ENCODE peak calls at places on chromosomes 2 and 18, in seven cellular contexts. O, T, H, S, N, B and L are unnamed samples.

GRCh38 chr2:214856116-214856515 is 46.6 kb upstream of the BARD1 start:
- DNase-seq in T (no peak), S (no peak), H (peak), B (peak), O (no peak), N (no peak), L (peak)

GRCh38 chr2:153476491-153477095 is 2.0 kb downstream of the RPRM start:
- DNase-seq in O (peak), N (no peak), B (no peak), S (no peak), H (no peak), T (no peak), L (no peak)

GRCh38 chr2:157463002-157463401 is 19.1 kb upstream of the CYTIP start:
- DNase-seq in N (no peak), O (no peak), S (no peak), H (no peak), B (no peak), T (no peak), L (no peak)

GRCh38 chr2:215002500-215002899 is 135.9 kb downstream of the ABCA12 start:
- DNase-seq in N (peak), H (peak), S (no peak), T (no peak), B (peak), O (no peak), L (no peak)

GRCh38 chr18:3704556-3705162 is 254.7 kb downstream of the TGIF1 start:
- DNase-seq in O (no peak), N (no peak), B (no peak), T (no peak), S (no peak), H (no peak), L (no peak)

GRCh38 chr2:128559533-128560515 is 241.2 kb upstream of the HS6ST1 start:
- DNase-seq in B (no peak), T (no peak), O (no peak), H (no peak), S (no peak), N (no peak), L (no peak)

GRCh38 chr2:161982548-161982947 is 91.5 kb downstream of the DPP4 start:
- DNase-seq in S (peak), N (no peak), H (no peak), B (no peak), O (no peak), T (no peak), L (no peak)

GRCh38 chr18:63708650-63709049 is 5.9 kb downstream of the SERPINB11 start:
- DNase-seq in H (peak), T (no peak), B (no peak), N (no peak), O (no peak), S (no peak), L (peak)

GRCh38 chr2:233384811-233385488 is 30.7 kb downstream of the DGKD start:
- DNase-seq in H (no peak), O (no peak), S (no peak), N (no peak), B (no peak), T (no peak), L (no peak)

GRCh38 chr2:230471074-230471473 is 55.1 kb downstream of the SP100 start:
- DNase-seq in O (no peak), H (no peak), S (no peak), B (no peak), T (no peak), N (no peak), L (no peak)
- TF ChIP-seq POLR2A in O (no peak), H (no peak), S (no peak), B (no peak), T (no peak), N (no peak), L (no peak)

GRCh38 chr2:74119324-74119723 is 28.4 kb downstream of the BOLA3 start:
- DNase-seq in B (no peak), T (no peak), S (no peak), O (no peak), N (peak), H (no peak), L (no peak)

GRCh38 chr2:74119912-74120825 is 27.5 kb downstream of the BOLA3 start:
- DNase-seq in N (peak), B (peak), H (peak), S (peak), O (peak), T (peak), L (peak)
- TF ChIP-seq POLR2A in N (peak), B (peak), H (peak), S (peak), O (no peak), T (peak), L (peak)

GRCh38 chr2:98804736-98805135 is 73.8 kb upstream of the MGAT4A start:
- DNase-seq in O (no peak), B (no peak), N (no peak), T (no peak), S (no peak), H (no peak), L (no peak)

GRCh38 chr2:98807221-98807620 is 76.3 kb upstream of the MGAT4A start:
- DNase-seq in H (no peak), O (no peak), B (no peak), N (no peak), T (no peak), S (no peak), L (no peak)

GRCh38 chr2:98806266-98806697 is 75.3 kb upstream of the MGAT4A start:
- DNase-seq in T (no peak), S (peak), B (no peak), H (no peak), O (peak), N (no peak), L (peak)

GRCh38 chr2:98803747-98804650 is 73.1 kb upstream of the MGAT4A start:
- DNase-seq in N (no peak), H (no peak), T (no peak), O (no peak), S (no peak), B (no peak), L (no peak)

GRCh38 chr2:98805412-98806265 is 74.7 kb upstream of the MGAT4A start:
- DNase-seq in T (no peak), B (no peak), H (peak), O (no peak), N (no peak), S (no peak), L (no peak)
- TF ChIP-seq POLR2A in T (no peak), B (no peak), H (no peak), O (no peak), N (no peak), S (no peak), L (no peak)

GRCh38 chr2:126655500-126656310 is at the start of gene GYPC:
- DNase-seq in O (peak), B (no peak), N (peak), T (peak), H (peak), S (peak), L (no peak)
- TF ChIP-seq POLR2A in O (no peak), B (no peak), N (peak), T (no peak), H (no peak), S (peak), L (no peak)